ENCODE peak calls at places on chromosomes 7 and 10, in seven cellular contexts. X is CD8-positive, alpha-beta T cell; T is astrocyte of the spinal cord; J is cardiac muscle cell; A is AG04449; P is H1; O is esophagus muscularis mucosa. S is an unnamed sample.

GRCh38 chr7:52271663-52272062 is 763.8 kb upstream of the POM121L12 start:
- DNase-seq in X (no peak), T (no peak), J (no peak), A (no peak), P (no peak), O (peak), S (no peak)

GRCh38 chr10:18549105-18549504 is 102.3 kb downstream of the NSUN6 start:
- DNase-seq in X (no peak), T (no peak), J (peak), A (no peak), P (no peak), O (no peak), S (no peak)

GRCh38 chr10:59373071-59373470 is 10.7 kb upstream of the FAM13C start:
- DNase-seq in X (no peak), T (no peak), J (peak), A (no peak), P (no peak), O (no peak), S (no peak)

GRCh38 chr7:107933386-107934013 is 42.5 kb downstream of the DLD start:
- DNase-seq in X (no peak), T (no peak), J (no peak), A (no peak), P (no peak), O (no peak), S (no peak)

GRCh38 chr10:131706476-131706875 is 194.3 kb upstream of the PPP2R2D start:
- DNase-seq in X (no peak), T (no peak), J (no peak), A (no peak), P (no peak), O (no peak), S (no peak)

GRCh38 chr10:112369495-112370423 is 4.2 kb upstream of the ACSL5 start:
- DNase-seq in X (peak), T (no peak), J (no peak), A (no peak), P (no peak), O (no peak), S (no peak)

GRCh38 chr10:11430421-11431275 is 180.8 kb downstream of the USP6NL start:
- DNase-seq in X (no peak), T (no peak), J (no peak), A (no peak), P (no peak), O (no peak), S (no peak)

GRCh38 chr7:117193564-117193963 is 129.3 kb downstream of the WNT2 start:
- DNase-seq in X (no peak), T (no peak), J (no peak), A (no peak), P (no peak), O (no peak), S (no peak)

GRCh38 chr10:61896854-61897661 is 4.4 kb upstream of the ARID5B start:
- DNase-seq in X (peak), T (peak), J (peak), A (no peak), P (peak), O (no peak), S (peak)

GRCh38 chr10:103517234-103518085 is 24.0 kb downstream of the NEURL1 start:
- DNase-seq in X (no peak), T (no peak), J (no peak), A (no peak), P (no peak), O (no peak), S (no peak)

GRCh38 chr10:103523683-103524082 is 30.2 kb downstream of the NEURL1 start:
- DNase-seq in X (no peak), T (no peak), J (no peak), A (no peak), P (no peak), O (no peak), S (no peak)

GRCh38 chr10:103514244-103514643 is 20.7 kb downstream of the NEURL1 start:
- DNase-seq in X (no peak), T (no peak), J (no peak), A (no peak), P (no peak), O (no peak), S (no peak)

DNA sequence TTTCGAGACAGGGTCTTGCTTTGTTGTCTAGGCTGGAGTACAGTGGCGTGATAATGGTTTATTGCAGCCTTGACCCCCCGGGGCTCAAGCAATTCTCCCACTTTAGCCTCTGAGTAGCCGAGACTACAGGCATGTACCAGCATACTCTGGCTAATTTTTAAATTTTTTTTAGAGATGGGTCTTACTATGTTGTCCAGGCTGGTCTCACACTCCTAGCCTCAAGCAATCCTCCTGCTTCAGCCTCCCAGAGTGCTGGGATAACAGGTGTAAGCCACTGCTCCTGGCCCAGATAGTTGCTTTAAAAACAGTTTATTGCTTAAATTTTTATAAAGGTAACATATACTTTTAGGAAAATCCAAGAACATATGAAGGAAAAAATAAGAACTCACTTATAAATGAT is 26.3 kb downstream of the NEURL1 start:
- DNase-seq in X (no peak), T (no peak), J (no peak), A (no peak), P (no peak), O (no peak), S (no peak)
- H3K4me3 ChIP-seq in X (no peak), T (no peak), J (no peak), A (no peak), P (no peak), O (no peak), S (no peak)

DNA sequence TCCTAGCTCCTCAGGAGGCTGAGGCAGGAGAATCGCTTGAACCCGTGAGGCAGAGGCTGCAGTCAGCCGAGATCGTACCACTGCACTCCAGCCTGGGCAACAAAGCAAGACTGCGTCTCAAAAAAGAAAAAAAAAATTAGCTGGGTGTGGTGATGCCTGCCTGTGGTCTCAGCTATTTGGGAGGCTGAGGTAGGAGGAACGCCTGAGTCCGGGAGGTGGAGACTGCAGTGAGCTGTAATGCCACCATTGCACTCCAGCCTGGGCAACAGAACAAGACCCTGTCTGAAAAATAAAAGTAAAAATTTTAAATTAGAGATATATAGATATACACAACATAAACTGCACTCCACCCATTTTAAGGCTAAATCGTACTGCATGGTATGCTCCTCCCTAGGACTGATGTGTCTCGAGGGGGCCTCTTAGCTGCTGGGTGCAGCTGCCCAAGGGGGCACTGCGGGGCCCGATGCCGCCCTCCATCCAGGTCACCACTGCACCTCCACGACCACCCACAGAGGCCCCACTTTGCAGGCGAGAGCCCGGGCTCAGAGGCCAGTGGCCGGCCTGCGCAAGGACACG is 40.9 kb upstream of the FOXK1 start:
- DNase-seq in X (no peak), T (no peak), J (no peak), A (no peak), P (no peak), O (no peak), S (no peak)
- TF ChIP-seq CTCF in X (no peak), T (no peak), J (peak), A (no peak), P (no peak), O (no peak), S (peak)

DNA sequence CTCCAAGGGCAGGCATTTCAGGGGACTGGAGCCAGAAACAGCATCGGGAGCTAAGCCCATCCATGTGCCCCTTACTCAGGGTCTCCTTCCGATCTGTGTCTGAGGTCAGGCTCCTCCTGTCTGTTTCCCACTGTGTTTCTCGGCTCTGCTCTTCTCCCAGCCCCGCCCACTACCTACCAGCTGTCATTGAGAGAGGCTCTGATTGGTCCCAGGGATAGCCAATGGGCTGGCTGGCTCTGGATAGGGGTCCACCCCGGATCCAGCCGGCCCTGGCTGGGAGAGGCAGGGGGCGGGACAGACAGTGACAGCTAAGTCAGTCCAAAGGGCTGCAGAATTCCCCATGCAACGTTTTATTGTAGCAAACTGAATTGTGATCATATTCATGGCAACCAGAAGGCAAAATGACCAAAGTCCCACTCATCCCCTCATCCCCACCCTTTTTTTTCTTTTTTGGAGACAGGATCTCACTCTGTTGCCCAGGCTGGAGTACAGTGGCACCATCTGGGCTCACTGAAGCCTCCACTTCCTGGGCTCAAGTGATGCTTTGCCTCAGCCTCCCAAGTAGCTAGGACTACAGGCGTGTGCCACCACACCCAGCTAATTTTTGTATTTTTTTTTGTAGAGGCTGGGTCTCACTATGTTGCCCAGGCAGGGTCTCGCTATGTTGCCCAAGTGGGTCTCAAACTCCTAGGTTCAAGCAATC is 76.3 kb downstream of the CLIP2 start:
- DNase-seq in X (no peak), T (peak), J (peak), A (no peak), P (peak), O (no peak), S (no peak)
- H3K4me3 ChIP-seq in X (no peak), T (no peak), J (peak), A (no peak), P (no peak), O (no peak), S (no peak)

DNA sequence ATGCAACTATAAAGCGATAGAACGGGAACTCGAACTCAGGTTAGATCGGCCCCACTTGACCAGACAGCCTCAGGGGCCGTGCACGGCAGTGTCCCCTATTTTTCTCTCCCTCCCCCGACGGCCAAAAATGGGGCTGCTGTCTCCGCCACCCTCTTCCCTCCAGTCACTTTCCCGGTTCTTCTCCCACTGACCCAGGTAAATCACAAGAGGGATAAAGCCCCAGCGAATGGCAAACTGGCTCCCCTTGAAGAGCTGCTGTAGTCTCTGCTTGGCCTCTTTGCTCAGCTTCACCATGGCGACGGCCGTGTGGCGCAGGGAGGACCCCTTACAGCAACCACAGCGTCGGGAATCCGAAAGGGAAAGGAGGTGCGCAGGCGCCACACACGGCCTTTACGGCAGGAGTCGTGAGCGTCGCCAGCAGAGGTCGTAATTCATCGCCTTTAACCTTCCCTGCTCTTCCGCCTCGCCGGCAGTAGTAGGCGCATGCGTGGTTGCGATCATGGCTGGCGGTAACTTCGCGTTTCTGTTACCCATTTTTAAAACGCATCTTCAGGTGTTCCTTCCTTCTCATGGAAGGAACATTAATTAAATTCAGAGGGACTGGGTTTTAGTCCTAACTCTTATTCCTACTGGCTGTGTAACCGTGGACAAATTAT is at the start of gene TOMM7:
- DNase-seq in X (peak), T (peak), J (peak), A (peak), P (peak), O (peak), S (peak)
- TF ChIP-seq CTCF in X (no peak), T (peak), J (peak), A (peak), P (peak), O (peak), S (peak)

DNA sequence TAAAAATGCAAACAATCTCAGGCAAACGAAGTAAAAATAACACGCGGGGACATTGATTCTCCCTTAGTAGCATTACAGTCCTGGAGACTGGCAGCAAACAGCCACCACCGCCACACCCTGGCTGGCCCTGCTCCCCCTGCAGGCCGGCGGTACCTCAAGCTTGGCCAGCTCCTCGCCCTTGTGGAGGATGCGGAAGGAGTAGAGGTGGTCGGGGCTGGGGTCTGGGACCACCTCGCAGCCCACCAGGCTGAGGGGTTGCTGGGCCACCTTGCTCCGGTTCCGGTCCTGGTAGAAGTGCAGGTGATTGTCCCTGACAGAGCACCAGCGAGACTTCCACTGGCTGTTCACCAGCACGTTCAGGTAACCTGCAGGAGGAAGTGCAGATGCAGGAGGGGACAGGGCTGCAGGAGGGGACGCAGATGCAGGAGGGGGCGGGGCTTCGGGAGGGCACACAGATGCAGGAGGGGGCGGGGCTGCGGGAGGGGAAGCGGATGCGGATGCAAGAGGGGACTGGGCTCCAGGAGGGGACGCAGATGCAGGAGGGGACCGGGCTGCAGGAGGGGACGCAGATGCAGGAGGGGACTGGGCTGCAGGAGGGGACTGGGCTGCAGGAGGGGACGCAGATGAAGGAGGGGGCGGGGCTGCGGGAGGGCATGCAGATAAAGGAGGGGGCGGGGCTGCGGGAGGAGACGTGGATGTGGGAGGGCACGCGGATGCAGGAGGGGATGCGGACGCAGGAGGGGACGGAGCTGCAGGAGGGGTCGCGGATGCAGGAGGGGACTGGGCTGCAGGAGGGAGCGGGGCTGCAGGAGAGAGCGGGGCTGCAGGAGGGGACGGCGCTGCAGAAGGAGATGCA is 65.7 kb downstream of the VWA2 start:
- DNase-seq in X (peak), T (no peak), J (peak), A (no peak), P (peak), O (no peak), S (peak)
- H3K4me3 ChIP-seq in X (peak), T (peak), J (peak), A (peak), P (peak), O (peak), S (peak)